ENCODE peak calls at places on chromosomes 5 and 9, in nine cellular contexts. One of them, this sample, is unnamed.

GRCh38 chr5:148972396-148972795 is 90.5 kb downstream of the SH3TC2 start:
- DNase-seq in fibroblast of the aortic adventitia: no peak
- DNase-seq in astrocyte of the spinal cord: no peak
- DNase-seq in AG10803: no peak
- DNase-seq in WERI-Rb-1: no peak
- DNase-seq in endothelial cell of umbilical vein: no peak
- DNase-seq in coronary artery: no peak
- DNase-seq in sigmoid colon: no peak
- DNase-seq in IMR-90: no peak
- DNase-seq in this sample: no peak

GRCh38 chr9:108476574-108476973 is 379.2 kb downstream of the ACTL7B start:
- DNase-seq in WERI-Rb-1: no peak
- DNase-seq in sigmoid colon: no peak
- DNase-seq in fibroblast of the aortic adventitia: peak
- DNase-seq in astrocyte of the spinal cord: peak
- DNase-seq in endothelial cell of umbilical vein: no peak
- DNase-seq in AG10803: no peak
- DNase-seq in IMR-90: peak
- DNase-seq in coronary artery: no peak
- DNase-seq in this sample: no peak

GRCh38 chr9:98378206-98379193 is 123.1 kb upstream of the TBC1D2 start:
- DNase-seq in IMR-90: peak
- DNase-seq in AG10803: peak
- DNase-seq in astrocyte of the spinal cord: no peak
- DNase-seq in WERI-Rb-1: no peak
- DNase-seq in sigmoid colon: no peak
- DNase-seq in endothelial cell of umbilical vein: no peak
- DNase-seq in coronary artery: no peak
- DNase-seq in fibroblast of the aortic adventitia: peak
- DNase-seq in this sample: no peak

GRCh38 chr9:123338710-123339665 is 17.0 kb upstream of the CRB2 start:
- DNase-seq in fibroblast of the aortic adventitia: no peak
- DNase-seq in AG10803: no peak
- DNase-seq in coronary artery: no peak
- DNase-seq in endothelial cell of umbilical vein: peak
- DNase-seq in sigmoid colon: no peak
- DNase-seq in astrocyte of the spinal cord: peak
- DNase-seq in WERI-Rb-1: no peak
- DNase-seq in IMR-90: no peak
- DNase-seq in this sample: no peak

GRCh38 chr9:68418259-68418845 is 61.9 kb downstream of the PGM5 start:
- DNase-seq in AG10803: no peak
- DNase-seq in fibroblast of the aortic adventitia: no peak
- DNase-seq in WERI-Rb-1: no peak
- DNase-seq in astrocyte of the spinal cord: no peak
- DNase-seq in IMR-90: no peak
- DNase-seq in sigmoid colon: no peak
- DNase-seq in endothelial cell of umbilical vein: no peak
- DNase-seq in coronary artery: no peak
- DNase-seq in this sample: no peak

GRCh38 chr9:126159661-126160060 is 167.0 kb upstream of the MVB12B start:
- DNase-seq in WERI-Rb-1: no peak
- DNase-seq in fibroblast of the aortic adventitia: no peak
- DNase-seq in coronary artery: no peak
- DNase-seq in IMR-90: no peak
- DNase-seq in AG10803: no peak
- DNase-seq in endothelial cell of umbilical vein: no peak
- DNase-seq in astrocyte of the spinal cord: no peak
- DNase-seq in sigmoid colon: no peak
- DNase-seq in this sample: no peak

GRCh38 chr9:138112791-138113600 is 235.4 kb downstream of the CACNA1B start:
- DNase-seq in astrocyte of the spinal cord: no peak
- DNase-seq in coronary artery: no peak
- DNase-seq in WERI-Rb-1: peak
- DNase-seq in IMR-90: no peak
- DNase-seq in sigmoid colon: no peak
- DNase-seq in fibroblast of the aortic adventitia: no peak
- DNase-seq in endothelial cell of umbilical vein: no peak
- DNase-seq in AG10803: no peak
- DNase-seq in this sample: no peak

GRCh38 chr9:71490810-71491209 is 277.5 kb downstream of the CEMIP2 start:
- DNase-seq in endothelial cell of umbilical vein: no peak
- DNase-seq in coronary artery: no peak
- DNase-seq in AG10803: no peak
- DNase-seq in IMR-90: no peak
- DNase-seq in astrocyte of the spinal cord: no peak
- DNase-seq in fibroblast of the aortic adventitia: no peak
- DNase-seq in WERI-Rb-1: no peak
- DNase-seq in sigmoid colon: no peak
- DNase-seq in this sample: no peak

GRCh38 chr5:79806741-79807140 is 117.1 kb downstream of the CMYA5 start:
- DNase-seq in fibroblast of the aortic adventitia: no peak
- DNase-seq in AG10803: peak
- DNase-seq in sigmoid colon: no peak
- DNase-seq in coronary artery: no peak
- DNase-seq in astrocyte of the spinal cord: no peak
- DNase-seq in endothelial cell of umbilical vein: no peak
- DNase-seq in IMR-90: no peak
- DNase-seq in WERI-Rb-1: no peak
- DNase-seq in this sample: no peak

GRCh38 chr5:87322381-87322780 is 54.7 kb downstream of the RASA1 start:
- DNase-seq in AG10803: no peak
- DNase-seq in WERI-Rb-1: no peak
- DNase-seq in fibroblast of the aortic adventitia: no peak
- DNase-seq in endothelial cell of umbilical vein: no peak
- DNase-seq in IMR-90: no peak
- DNase-seq in astrocyte of the spinal cord: no peak
- DNase-seq in sigmoid colon: no peak
- DNase-seq in coronary artery: no peak
- DNase-seq in this sample: no peak

GRCh38 chr9:23819403-23819802 is 6.6 kb downstream of the ELAVL2 start:
- DNase-seq in AG10803: no peak
- DNase-seq in fibroblast of the aortic adventitia: no peak
- DNase-seq in sigmoid colon: no peak
- DNase-seq in coronary artery: no peak
- DNase-seq in astrocyte of the spinal cord: no peak
- DNase-seq in WERI-Rb-1: no peak
- DNase-seq in endothelial cell of umbilical vein: no peak
- DNase-seq in IMR-90: no peak
- DNase-seq in this sample: no peak

GRCh38 chr9:23822331-23823169 is 3.5 kb downstream of the ELAVL2 start:
- DNase-seq in IMR-90: no peak
- DNase-seq in sigmoid colon: no peak
- DNase-seq in astrocyte of the spinal cord: no peak
- DNase-seq in WERI-Rb-1: no peak
- DNase-seq in endothelial cell of umbilical vein: no peak
- DNase-seq in fibroblast of the aortic adventitia: no peak
- DNase-seq in coronary artery: no peak
- DNase-seq in AG10803: no peak
- DNase-seq in this sample: no peak

GRCh38 chr9:23824241-23825142 is 1.5 kb downstream of the ELAVL2 start:
- DNase-seq in astrocyte of the spinal cord: peak
- DNase-seq in AG10803: peak
- DNase-seq in WERI-Rb-1: no peak
- DNase-seq in endothelial cell of umbilical vein: no peak
- DNase-seq in coronary artery: no peak
- DNase-seq in sigmoid colon: no peak
- DNase-seq in IMR-90: no peak
- DNase-seq in fibroblast of the aortic adventitia: peak
- DNase-seq in this sample: no peak

GRCh38 chr9:23821400-23822181 is 4.4 kb downstream of the ELAVL2 start:
- DNase-seq in WERI-Rb-1: peak
- DNase-seq in astrocyte of the spinal cord: peak
- DNase-seq in sigmoid colon: no peak
- DNase-seq in fibroblast of the aortic adventitia: no peak
- DNase-seq in AG10803: no peak
- DNase-seq in IMR-90: no peak
- DNase-seq in endothelial cell of umbilical vein: peak
- DNase-seq in coronary artery: no peak
- DNase-seq in this sample: no peak

GRCh38 chr9:23820731-23821399 is 5.2 kb downstream of the ELAVL2 start:
- DNase-seq in astrocyte of the spinal cord: peak
- DNase-seq in WERI-Rb-1: peak
- DNase-seq in IMR-90: no peak
- DNase-seq in endothelial cell of umbilical vein: no peak
- DNase-seq in coronary artery: no peak
- DNase-seq in fibroblast of the aortic adventitia: no peak
- DNase-seq in AG10803: no peak
- DNase-seq in sigmoid colon: no peak
- DNase-seq in this sample: no peak
- H3K4me3 ChIP-seq in astrocyte of the spinal cord: peak
- H3K4me3 ChIP-seq in WERI-Rb-1: peak
- H3K4me3 ChIP-seq in IMR-90: no peak
- H3K4me3 ChIP-seq in endothelial cell of umbilical vein: peak
- H3K4me3 ChIP-seq in coronary artery: peak
- H3K4me3 ChIP-seq in fibroblast of the aortic adventitia: no peak
- H3K4me3 ChIP-seq in AG10803: no peak
- H3K4me3 ChIP-seq in sigmoid colon: peak
- H3K4me3 ChIP-seq in this sample: no peak

GRCh38 chr5:68225188-68225910 is 9.8 kb downstream of the PIK3R1 start:
- DNase-seq in endothelial cell of umbilical vein: peak
- DNase-seq in fibroblast of the aortic adventitia: peak
- DNase-seq in IMR-90: peak
- DNase-seq in coronary artery: no peak
- DNase-seq in AG10803: peak
- DNase-seq in sigmoid colon: peak
- DNase-seq in astrocyte of the spinal cord: peak
- DNase-seq in WERI-Rb-1: no peak
- DNase-seq in this sample: peak

GRCh38 chr5:68227532-68228160 is 12.1 kb downstream of the PIK3R1 start:
- DNase-seq in AG10803: no peak
- DNase-seq in sigmoid colon: no peak
- DNase-seq in coronary artery: no peak
- DNase-seq in fibroblast of the aortic adventitia: no peak
- DNase-seq in WERI-Rb-1: no peak
- DNase-seq in IMR-90: no peak
- DNase-seq in endothelial cell of umbilical vein: no peak
- DNase-seq in astrocyte of the spinal cord: peak
- DNase-seq in this sample: no peak

GRCh38 chr5:68224561-68225187 is 9.1 kb downstream of the PIK3R1 start:
- DNase-seq in WERI-Rb-1: no peak
- DNase-seq in AG10803: no peak
- DNase-seq in endothelial cell of umbilical vein: no peak
- DNase-seq in coronary artery: no peak
- DNase-seq in IMR-90: peak
- DNase-seq in astrocyte of the spinal cord: no peak
- DNase-seq in fibroblast of the aortic adventitia: no peak
- DNase-seq in sigmoid colon: no peak
- DNase-seq in this sample: no peak

GRCh38 chr5:68226564-68227073 is 11.1 kb downstream of the PIK3R1 start:
- DNase-seq in fibroblast of the aortic adventitia: no peak
- DNase-seq in endothelial cell of umbilical vein: no peak
- DNase-seq in WERI-Rb-1: no peak
- DNase-seq in sigmoid colon: no peak
- DNase-seq in coronary artery: no peak
- DNase-seq in AG10803: no peak
- DNase-seq in IMR-90: no peak
- DNase-seq in astrocyte of the spinal cord: no peak
- DNase-seq in this sample: no peak

GRCh38 chr5:68225911-68226563 is 10.5 kb downstream of the PIK3R1 start:
- DNase-seq in sigmoid colon: no peak
- DNase-seq in WERI-Rb-1: peak
- DNase-seq in coronary artery: no peak
- DNase-seq in AG10803: no peak
- DNase-seq in IMR-90: no peak
- DNase-seq in fibroblast of the aortic adventitia: no peak
- DNase-seq in astrocyte of the spinal cord: no peak
- DNase-seq in endothelial cell of umbilical vein: no peak
- DNase-seq in this sample: no peak
- H3K4me3 ChIP-seq in sigmoid colon: no peak
- H3K4me3 ChIP-seq in WERI-Rb-1: peak
- H3K4me3 ChIP-seq in coronary artery: peak
- H3K4me3 ChIP-seq in AG10803: no peak
- H3K4me3 ChIP-seq in IMR-90: no peak
- H3K4me3 ChIP-seq in fibroblast of the aortic adventitia: peak
- H3K4me3 ChIP-seq in astrocyte of the spinal cord: no peak
- H3K4me3 ChIP-seq in endothelial cell of umbilical vein: no peak
- H3K4me3 ChIP-seq in this sample: no peak

GRCh38 chr5:169767938-169768337 is 130.9 kb downstream of the DOCK2 start:
- DNase-seq in AG10803: no peak
- DNase-seq in endothelial cell of umbilical vein: no peak
- DNase-seq in sigmoid colon: no peak
- DNase-seq in astrocyte of the spinal cord: no peak
- DNase-seq in IMR-90: no peak
- DNase-seq in WERI-Rb-1: no peak
- DNase-seq in coronary artery: no peak
- DNase-seq in fibroblast of the aortic adventitia: no peak
- DNase-seq in this sample: no peak

GRCh38 chr5:169765176-169765575 is 128.1 kb downstream of the DOCK2 start:
- DNase-seq in astrocyte of the spinal cord: no peak
- DNase-seq in WERI-Rb-1: no peak
- DNase-seq in endothelial cell of umbilical vein: no peak
- DNase-seq in fibroblast of the aortic adventitia: no peak
- DNase-seq in IMR-90: peak
- DNase-seq in sigmoid colon: no peak
- DNase-seq in coronary artery: no peak
- DNase-seq in AG10803: peak
- DNase-seq in this sample: no peak

GRCh38 chr5:169765597-169765996 is 128.5 kb downstream of the DOCK2 start:
- DNase-seq in fibroblast of the aortic adventitia: no peak
- DNase-seq in sigmoid colon: no peak
- DNase-seq in WERI-Rb-1: no peak
- DNase-seq in AG10803: no peak
- DNase-seq in endothelial cell of umbilical vein: no peak
- DNase-seq in IMR-90: no peak
- DNase-seq in astrocyte of the spinal cord: no peak
- DNase-seq in coronary artery: no peak
- DNase-seq in this sample: no peak

GRCh38 chr5:169770109-169770508 is 133.0 kb downstream of the DOCK2 start:
- DNase-seq in sigmoid colon: no peak
- DNase-seq in fibroblast of the aortic adventitia: no peak
- DNase-seq in endothelial cell of umbilical vein: no peak
- DNase-seq in AG10803: no peak
- DNase-seq in WERI-Rb-1: no peak
- DNase-seq in coronary artery: no peak
- DNase-seq in IMR-90: no peak
- DNase-seq in astrocyte of the spinal cord: no peak
- DNase-seq in this sample: no peak

GRCh38 chr5:169768416-169768815 is 131.3 kb downstream of the DOCK2 start:
- DNase-seq in sigmoid colon: no peak
- DNase-seq in fibroblast of the aortic adventitia: no peak
- DNase-seq in IMR-90: no peak
- DNase-seq in coronary artery: no peak
- DNase-seq in astrocyte of the spinal cord: no peak
- DNase-seq in endothelial cell of umbilical vein: no peak
- DNase-seq in AG10803: no peak
- DNase-seq in WERI-Rb-1: no peak
- DNase-seq in this sample: no peak
- H3K4me3 ChIP-seq in sigmoid colon: no peak
- H3K4me3 ChIP-seq in fibroblast of the aortic adventitia: no peak
- H3K4me3 ChIP-seq in IMR-90: no peak
- H3K4me3 ChIP-seq in coronary artery: no peak
- H3K4me3 ChIP-seq in astrocyte of the spinal cord: no peak
- H3K4me3 ChIP-seq in endothelial cell of umbilical vein: no peak
- H3K4me3 ChIP-seq in AG10803: no peak
- H3K4me3 ChIP-seq in WERI-Rb-1: no peak
- H3K4me3 ChIP-seq in this sample: no peak

DNA sequence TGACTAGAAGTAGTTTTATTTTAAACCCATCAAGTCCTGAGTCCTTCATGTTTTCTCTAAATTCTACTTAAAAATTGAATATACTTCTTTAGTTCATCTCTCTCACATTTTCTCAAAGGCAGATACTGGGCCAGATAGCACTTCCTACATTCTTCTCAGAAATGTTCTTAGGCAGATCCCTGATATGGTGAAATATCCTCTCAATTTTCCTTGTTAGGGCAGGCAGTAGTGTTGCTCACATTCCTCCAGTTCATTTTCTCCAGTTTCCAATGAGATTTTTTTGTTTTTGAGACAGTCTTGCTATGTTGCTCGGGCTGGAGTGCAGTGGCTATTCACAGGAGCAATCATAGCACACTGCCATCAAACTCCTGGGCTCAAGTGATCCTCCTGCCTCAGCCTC is 5.7 kb downstream of the GCNT1 start:
- DNase-seq in fibroblast of the aortic adventitia: peak
- DNase-seq in IMR-90: no peak
- DNase-seq in endothelial cell of umbilical vein: no peak
- DNase-seq in AG10803: peak
- DNase-seq in sigmoid colon: no peak
- DNase-seq in astrocyte of the spinal cord: no peak
- DNase-seq in coronary artery: no peak
- DNase-seq in WERI-Rb-1: no peak
- DNase-seq in this sample: no peak
- H3K4me3 ChIP-seq in fibroblast of the aortic adventitia: no peak
- H3K4me3 ChIP-seq in IMR-90: no peak
- H3K4me3 ChIP-seq in endothelial cell of umbilical vein: no peak
- H3K4me3 ChIP-seq in AG10803: no peak
- H3K4me3 ChIP-seq in sigmoid colon: no peak
- H3K4me3 ChIP-seq in astrocyte of the spinal cord: no peak
- H3K4me3 ChIP-seq in coronary artery: no peak
- H3K4me3 ChIP-seq in WERI-Rb-1: no peak
- H3K4me3 ChIP-seq in this sample: no peak